ENCODE peak calls at places on chromosome 4, in five cellular contexts. N, Z, G, Y and K are unnamed samples.

GRCh38 chr4:158065176-158065575 is 107.6 kb downstream of the GASK1B start:
- DNase-seq in Y (no peak), N (peak), Z (no peak), G (no peak), K (no peak)

GRCh38 chr4:53584658-53585057 is 6.6 kb downstream of the LNX1 start:
- DNase-seq in N (no peak), Z (no peak), G (no peak), Y (no peak), K (no peak)

GRCh38 chr4:176153124-176153523 is 42.3 kb downstream of the SPATA4 start:
- DNase-seq in G (no peak), Y (no peak), N (no peak), Z (no peak), K (no peak)

GRCh38 chr4:43990968-43991367 is 457.6 kb downstream of the KCTD8 start:
- DNase-seq in G (no peak), Y (no peak), Z (no peak), N (no peak), K (no peak)

GRCh38 chr4:14269824-14270223 is 642.3 kb upstream of the BOD1L1 start:
- DNase-seq in G (no peak), N (no peak), Z (no peak), Y (no peak), K (no peak)

GRCh38 chr4:11821774-11822430 is 393.2 kb upstream of the HS3ST1 start:
- DNase-seq in Z (no peak), G (no peak), Y (no peak), N (no peak), K (no peak)

GRCh38 chr4:113869743-113870375 is 108.3 kb upstream of the CAMK2D start:
- DNase-seq in G (no peak), Z (no peak), Y (no peak), N (peak), K (no peak)

GRCh38 chr4:176393306-176394013 is 73.7 kb downstream of the SPCS3 start:
- DNase-seq in N (no peak), Z (no peak), G (no peak), Y (no peak), K (no peak)

GRCh38 chr4:100361336-100361735 is 156.5 kb downstream of the EMCN start:
- DNase-seq in Z (no peak), G (no peak), N (no peak), Y (no peak), K (no peak)

GRCh38 chr4:79399076-79399475 is 9.0 kb downstream of the GK2 start:
- DNase-seq in G (no peak), N (no peak), Z (no peak), Y (no peak), K (no peak)